ENCODE peak calls at places on chromosomes 16 and 17, in ten cellular contexts. L is dorsolateral prefrontal cortex, S is astrocyte of the spinal cord, V is ovary, D is body of pancreas, F is NB4, Z is fibroblast of pulmonary artery, E is cardiac muscle cell, U is AG04450, O is HCT116. Q is an unnamed sample.

GRCh38 chr17:75842963-75843576 is 1.1 kb downstream of the UNC13D start:
- DNase-seq in L (no peak), S (no peak), V (no peak), D (no peak), F (no peak), Z (no peak), E (no peak), U (no peak), O (no peak), Q (no peak)

GRCh38 chr17:50046667-50047066 is 9.2 kb upstream of the ITGA3 start:
- DNase-seq in L (no peak), S (no peak), V (no peak), D (no peak), F (no peak), Z (no peak), E (no peak), U (no peak), O (no peak), Q (no peak)

GRCh38 chr17:40362696-40363479 is 1.6 kb downstream of the GJD3 start:
- DNase-seq in L (no peak), S (peak; percentile 75), V (no peak), D (peak; percentile 81), F (peak; percentile 90), Z (peak; percentile 75), E (peak; percentile 89), U (no peak), O (peak; percentile 54), Q (no peak)

GRCh38 chr16:46673320-46674013 is 15.5 kb downstream of the VPS35 start:
- DNase-seq in L (peak; percentile 36), S (peak; percentile 61), V (no peak), D (peak; percentile 53), F (peak; percentile 79), Z (peak; percentile 82), E (peak; percentile 83), U (no peak), O (peak; percentile 51), Q (no peak)

GRCh38 chr16:3022697-3023414 is 886 bp downstream of the HCFC1R1 start:
- DNase-seq in L (no peak), S (peak; percentile 51), V (no peak), D (peak; percentile 51), F (peak; percentile 69), Z (peak; percentile 40), E (no peak), U (no peak), O (no peak), Q (no peak)

GRCh38 chr17:77325826-77326581 is 185.2 kb downstream of the SEC14L1 start:
- DNase-seq in L (peak; percentile 8), S (peak; percentile 46), V (peak; percentile 48), D (peak; percentile 33), F (no peak), Z (no peak), E (no peak), U (no peak), O (no peak), Q (no peak)

GRCh38 chr17:57935833-57936807 is 19.1 kb downstream of the CUEDC1 start:
- DNase-seq in L (peak; percentile 43), S (peak; percentile 60), V (peak; percentile 72), D (peak; percentile 53), F (peak; percentile 73), Z (peak; percentile 58), E (peak; percentile 46), U (no peak), O (no peak), Q (no peak)

GRCh38 chr17:13024526-13025263 is 6.9 kb upstream of the ELAC2 start:
- DNase-seq in L (peak; percentile 40), S (peak; percentile 52), V (peak; percentile 79), D (peak; percentile 61), F (peak; percentile 70), Z (peak; percentile 67), E (peak; percentile 79), U (peak; percentile 16), O (no peak), Q (no peak)

GRCh38 chr16:78815713-78816112 is 716.3 kb downstream of the WWOX start:
- DNase-seq in L (no peak), S (no peak), V (peak; percentile 51), D (peak; percentile 9), F (no peak), Z (no peak), E (no peak), U (no peak), O (no peak), Q (no peak)

GRCh38 chr16:53235851-53236250 is 181.1 kb downstream of the CHD9 start:
- DNase-seq in L (no peak), S (no peak), V (no peak), D (no peak), F (no peak), Z (peak; percentile 16), E (no peak), U (no peak), O (no peak), Q (no peak)

GRCh38 chr16:12433691-12434390 is 369.8 kb downstream of the CPPED1 start:
- DNase-seq in L (no peak), S (no peak), V (no peak), D (no peak), F (no peak), Z (no peak), E (no peak), U (no peak), O (no peak), Q (no peak)

DNA sequence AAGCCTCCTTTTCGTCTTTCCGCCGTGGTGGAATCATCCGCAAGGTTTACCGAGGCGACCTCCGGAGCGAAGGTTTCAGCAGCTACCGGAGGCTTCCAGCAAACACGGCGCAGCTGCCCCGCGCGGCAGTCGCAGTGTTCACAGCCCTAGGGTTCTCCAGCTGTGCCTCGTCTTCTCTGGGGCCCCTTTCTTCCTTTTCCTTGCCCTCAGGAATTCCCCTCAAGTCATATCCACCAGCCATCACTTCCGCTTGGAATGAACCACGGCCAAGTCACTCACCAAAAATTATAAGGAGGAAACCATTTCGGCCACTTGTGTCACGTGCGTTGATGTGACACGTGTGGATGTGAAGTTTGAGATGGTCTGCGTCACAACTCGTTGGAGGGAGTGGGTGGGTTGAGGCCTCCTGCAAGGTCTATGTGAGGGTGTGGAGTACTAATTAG is 636 bp upstream of the ERN1 start:
- DNase-seq in L (peak; percentile 53), S (no peak), V (peak; percentile 62), D (peak; percentile 43), F (no peak), Z (peak; percentile 85), E (no peak), U (no peak), O (no peak), Q (no peak)
- H3K4me3 ChIP-seq in L (peak overlapping the region; percentile 82), S (peak overlapping the region; percentile 46), V (peak overlapping the region; percentile 52), D (no peak overlapping the region), F (no peak overlapping the region), Z (peak overlapping the region; percentile 49), E (peak overlapping the region; percentile 10), U (peak overlapping the region; percentile 61), O (peak overlapping the region; percentile 34), Q (peak overlapping the region; percentile 71)

GRCh38 chr16:13770436-13770835 is 149.5 kb upstream of the ERCC4 start:
- DNase-seq in L (no peak), S (no peak), V (no peak), D (no peak), F (no peak), Z (no peak), E (no peak), U (no peak), O (no peak), Q (no peak)

GRCh38 chr16:13767215-13767614 is 152.7 kb upstream of the ERCC4 start:
- DNase-seq in L (peak; percentile 31), S (no peak), V (no peak), D (no peak), F (no peak), Z (no peak), E (peak; percentile 7), U (no peak), O (no peak), Q (no peak)

GRCh38 chr16:13772782-13773181 is 147.2 kb upstream of the ERCC4 start:
- DNase-seq in L (no peak), S (no peak), V (no peak), D (no peak), F (no peak), Z (no peak), E (no peak), U (no peak), O (no peak), Q (no peak)
- TF ChIP-seq CTCF in L (no peak), S (no peak), V (no peak), D (no peak), F (no peak), Z (no peak), E (no peak), U (no peak), O (no peak), Q (no peak)

DNA sequence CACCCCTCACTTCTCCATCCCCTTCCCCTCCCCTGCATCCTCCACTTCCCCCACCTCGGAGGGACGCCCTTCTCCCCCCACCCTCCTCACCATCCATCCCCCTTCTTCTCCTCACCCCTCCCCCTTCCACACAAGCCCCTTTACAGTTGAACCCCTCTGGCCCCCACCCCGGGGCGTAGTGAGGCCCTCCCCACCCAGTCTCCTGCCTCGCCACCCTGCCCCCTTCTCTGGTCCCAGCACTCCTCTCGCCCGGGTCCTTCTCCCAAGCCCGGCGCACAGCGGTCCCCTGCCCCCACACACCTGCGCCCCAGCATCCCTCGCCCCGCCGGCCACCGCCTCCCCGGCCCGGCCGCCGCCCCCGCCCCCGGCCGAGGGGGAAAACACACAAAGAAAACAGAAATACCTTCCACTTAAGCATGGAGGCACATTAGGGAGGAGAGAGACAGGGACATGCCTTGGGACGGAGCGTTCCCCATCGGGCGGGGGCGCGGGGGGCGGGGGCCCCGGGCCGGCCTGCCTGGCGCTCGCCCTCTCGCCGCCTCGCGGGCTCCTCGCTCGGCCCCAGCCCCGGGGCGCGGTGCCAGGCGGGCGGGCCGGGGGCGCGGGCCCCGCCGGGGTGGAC is 411 bp downstream of the SRCIN1 start:
- DNase-seq in L (no peak), S (no peak), V (no peak), D (no peak), F (peak; percentile 57), Z (no peak), E (no peak), U (no peak), O (no peak), Q (no peak)
- H3K4me3 ChIP-seq in L (peak overlapping the region; percentile 44), S (peak overlapping the region; percentile 26), V (peak overlapping the region; percentile 41), D (no peak overlapping the region), F (no peak overlapping the region), Z (no peak overlapping the region), E (peak overlapping the region; percentile 53), U (peak overlapping the region; percentile 45), O (peak overlapping the region; percentile 30), Q (no peak overlapping the region)

GRCh38 chr16:20302389-20302788 is 24.9 kb downstream of the GP2 start:
- DNase-seq in L (no peak), S (no peak), V (no peak), D (no peak), F (no peak), Z (no peak), E (no peak), U (no peak), O (no peak), Q (no peak)

GRCh38 chr16:20303012-20303411 is 24.3 kb downstream of the GP2 start:
- DNase-seq in L (no peak), S (no peak), V (no peak), D (peak; percentile 16), F (no peak), Z (no peak), E (no peak), U (no peak), O (no peak), Q (no peak)

GRCh38 chr16:20298452-20298851 is 28.9 kb downstream of the GP2 start:
- DNase-seq in L (no peak), S (no peak), V (no peak), D (no peak), F (no peak), Z (no peak), E (no peak), U (no peak), O (no peak), Q (no peak)

GRCh38 chr16:20301840-20302239 is 25.5 kb downstream of the GP2 start:
- DNase-seq in L (no peak), S (no peak), V (no peak), D (no peak), F (no peak), Z (no peak), E (peak; percentile 37), U (no peak), O (no peak), Q (no peak)

GRCh38 chr16:20300312-20301097 is 26.8 kb downstream of the GP2 start:
- DNase-seq in L (peak; percentile 27), S (peak; percentile 8), V (no peak), D (peak; percentile 77), F (peak; percentile 70), Z (peak; percentile 62), E (peak; percentile 75), U (no peak), O (peak; percentile 42), Q (peak; percentile 11)
- TF ChIP-seq CTCF in L (peak; percentile 60), S (peak; percentile 63), V (no peak), D (peak; percentile 85), F (peak; percentile 70), Z (peak; percentile 78), E (peak; percentile 81), U (peak; percentile 59), O (peak; percentile 82), Q (peak; percentile 70)